ENCODE peak calls at places on chromosomes 6 and 20, in seven cellular contexts. P is H7, X is mucosa of descending colon, F is heart left ventricle, C is Peyer's patch, H is heart right ventricle, M is neural progenitor cell. A is an unnamed sample. For H3K36me3, the result is how much of the 10 kb centered on the place peaks cover.

GRCh38 chr6:89122625-89123024 is 4.8 kb upstream of the SRSF12 start:
- DNase-seq in P (peak), X (no peak), F (no peak), C (no peak), H (no peak), M (peak), A (peak)

GRCh38 chr20:19284400-19285178 is 72.1 kb downstream of the SLC24A3 start:
- DNase-seq in P (no peak), X (no peak), F (no peak), C (no peak), H (no peak), M (no peak), A (no peak)

GRCh38 chr6:108562503-108562993 is 1.8 kb downstream of the FOXO3 start:
- DNase-seq in P (peak), X (peak), F (peak), C (peak), H (peak), M (peak), A (no peak)

GRCh38 chr6:63858691-63859090 is 223.1 kb downstream of the PHF3 start:
- DNase-seq in P (no peak), X (no peak), F (no peak), C (no peak), H (no peak), M (no peak), A (no peak)

GRCh38 chr6:5341845-5342244 is 80.5 kb downstream of the FARS2 start:
- DNase-seq in P (no peak), X (no peak), F (no peak), C (no peak), H (no peak), M (no peak), A (no peak)

GRCh38 chr20:44504402-44505309 is 17.2 kb downstream of the SERINC3 start:
- DNase-seq in P (no peak), X (no peak), F (no peak), C (no peak), H (no peak), M (no peak), A (no peak)

GRCh38 chr6:88494401-88495140 is 328.4 kb upstream of the CNR1 start:
- DNase-seq in P (no peak), X (no peak), F (no peak), C (no peak), H (no peak), M (no peak), A (no peak)

GRCh38 chr20:10558635-10559187 is 115.1 kb downstream of the JAG1 start:
- DNase-seq in P (no peak), X (no peak), F (no peak), C (no peak), H (no peak), M (no peak), A (peak)

GRCh38 chr20:37901280-37901666 is 1.7 kb upstream of the VSTM2L start:
- DNase-seq in P (peak), X (no peak), F (no peak), C (no peak), H (no peak), M (peak), A (no peak)

GRCh38 chr20:10531848-10532247 is 96.7 kb downstream of the SLX4IP start:
- DNase-seq in P (no peak), X (no peak), F (no peak), C (no peak), H (no peak), M (no peak), A (no peak)

GRCh38 chr20:47502271-47502730 is 614 bp downstream of the NCOA3 start:
- DNase-seq in P (no peak), X (no peak), F (peak), C (peak), H (no peak), M (peak), A (peak)

GRCh38 chr20:20480689-20481088 is 112.8 kb downstream of the INSM1 start:
- DNase-seq in P (no peak), X (no peak), F (no peak), C (no peak), H (no peak), M (no peak), A (no peak)

GRCh38 chr20:3157817-3158216 is 1.8 kb downstream of the FASTKD5 start:
- DNase-seq in P (no peak), X (no peak), F (no peak), C (no peak), H (no peak), M (no peak), A (no peak)

GRCh38 chr6:75167426-75167825 is 38.4 kb downstream of the COL12A1 start:
- DNase-seq in P (no peak), X (no peak), F (no peak), C (no peak), H (no peak), M (no peak), A (no peak)

GRCh38 chr20:42923348-42923918 is 266.3 kb downstream of the PTPRT start:
- DNase-seq in P (no peak), X (no peak), F (no peak), C (no peak), H (no peak), M (no peak), A (peak)

GRCh38 chr20:62446398-62446985 is 19.2 kb upstream of the RBBP8NL start:
- DNase-seq in P (no peak), X (no peak), F (no peak), C (no peak), H (no peak), M (no peak), A (no peak)

GRCh38 chr6:5851261-5851757 is 155.4 kb downstream of the NRN1 start:
- DNase-seq in P (peak), X (peak), F (peak), C (peak), H (peak), M (peak), A (peak)

DNA sequence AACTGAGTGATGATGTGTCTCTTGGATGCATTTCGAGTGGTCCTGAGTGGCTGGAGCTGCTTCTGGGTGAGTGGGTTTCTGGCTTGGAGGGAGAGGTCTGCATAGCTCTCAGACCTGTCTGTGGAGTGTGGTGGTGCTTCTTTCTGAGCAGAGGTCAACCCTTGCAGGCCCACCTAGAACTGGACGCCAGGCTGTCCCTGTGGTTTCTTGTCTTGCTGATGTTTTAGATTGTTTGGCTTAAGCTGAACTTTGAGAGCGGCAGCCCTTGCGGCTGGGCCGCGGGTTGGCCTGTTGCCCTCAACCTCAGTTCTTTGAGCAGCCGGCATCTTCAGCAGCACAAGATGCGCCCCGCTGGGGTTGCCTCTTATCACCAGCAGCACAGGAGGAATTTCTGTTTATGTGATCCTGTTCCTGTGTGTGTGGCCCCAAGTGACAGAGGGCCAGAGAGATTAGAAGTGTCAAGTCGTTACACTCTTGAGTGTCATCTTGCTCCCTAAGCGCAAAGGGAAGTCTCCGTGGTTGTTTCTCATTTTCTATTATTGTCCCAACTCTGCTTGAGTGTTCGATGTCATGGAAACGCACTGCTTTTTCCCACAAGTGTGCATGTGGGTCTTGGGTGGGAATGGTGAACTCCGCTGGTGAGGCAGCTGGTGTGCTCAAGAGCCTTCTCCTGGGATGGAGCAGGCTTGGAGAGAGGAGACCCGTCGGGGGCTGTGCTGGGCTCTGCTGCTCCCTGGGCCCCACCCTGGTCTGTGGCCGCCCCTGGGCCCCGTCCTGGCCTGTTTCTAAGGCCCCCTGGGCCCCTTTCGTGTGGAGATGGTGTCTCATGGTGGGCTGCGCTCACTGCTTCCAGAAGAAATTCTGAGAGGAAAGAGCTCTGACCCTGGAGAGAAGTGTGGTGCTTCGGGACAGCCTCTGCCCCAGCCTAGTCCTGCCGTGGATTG is 20.1 kb upstream of the SLC22A1 start:
- DNase-seq in P (no peak), X (no peak), F (no peak), C (no peak), H (peak), M (no peak), A (no peak)
- H3K36me3 ChIP-seq in P (under half), X (under half), F (half or more), C (under half), H (half or more), M (under half), A (under half)

GRCh38 chr20:59030911-59031310 is 1.2 kb downstream of the ATP5F1E start:
- DNase-seq in P (no peak), X (no peak), F (no peak), C (no peak), H (no peak), M (no peak), A (no peak)
- H3K36me3 ChIP-seq in P (under half), X (under half), F (half or more), C (under half), H (under half), M (under half), A (half or more)

DNA sequence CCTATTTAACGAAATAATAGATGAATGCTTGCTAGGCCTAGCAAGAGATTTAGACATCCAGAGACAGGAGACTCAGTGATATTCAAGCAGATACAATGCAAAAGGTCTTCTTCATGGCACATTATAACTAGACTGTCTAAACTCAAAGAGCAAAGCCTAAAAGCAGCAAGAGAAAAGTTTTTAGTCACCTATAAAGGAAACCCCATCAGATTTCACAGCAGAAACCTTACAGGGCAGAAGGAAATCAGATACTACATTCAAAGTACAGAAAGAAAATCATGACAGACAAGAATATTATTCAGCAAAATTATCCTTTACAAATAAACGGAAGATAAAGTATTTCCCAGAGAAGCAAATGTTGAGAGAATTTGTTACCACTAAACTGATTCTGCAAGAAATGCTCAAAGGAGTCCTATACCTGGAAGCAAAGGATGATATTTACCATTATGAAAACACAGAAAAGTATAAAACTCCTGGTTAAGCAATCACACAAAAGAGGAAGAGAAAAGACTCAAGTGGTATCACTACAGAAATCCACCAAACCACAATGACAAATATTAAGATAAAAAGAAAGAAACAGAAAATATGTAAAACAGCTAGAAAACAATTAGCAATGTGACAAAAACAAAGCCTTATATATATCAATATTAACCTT is 333.7 kb downstream of the MEI4 start:
- DNase-seq in P (no peak), X (no peak), F (no peak), C (no peak), H (no peak), M (no peak), A (no peak)
- H3K36me3 ChIP-seq in P (under half), X (under half), F (under half), C (under half), H (under half), M (under half), A (under half)

DNA sequence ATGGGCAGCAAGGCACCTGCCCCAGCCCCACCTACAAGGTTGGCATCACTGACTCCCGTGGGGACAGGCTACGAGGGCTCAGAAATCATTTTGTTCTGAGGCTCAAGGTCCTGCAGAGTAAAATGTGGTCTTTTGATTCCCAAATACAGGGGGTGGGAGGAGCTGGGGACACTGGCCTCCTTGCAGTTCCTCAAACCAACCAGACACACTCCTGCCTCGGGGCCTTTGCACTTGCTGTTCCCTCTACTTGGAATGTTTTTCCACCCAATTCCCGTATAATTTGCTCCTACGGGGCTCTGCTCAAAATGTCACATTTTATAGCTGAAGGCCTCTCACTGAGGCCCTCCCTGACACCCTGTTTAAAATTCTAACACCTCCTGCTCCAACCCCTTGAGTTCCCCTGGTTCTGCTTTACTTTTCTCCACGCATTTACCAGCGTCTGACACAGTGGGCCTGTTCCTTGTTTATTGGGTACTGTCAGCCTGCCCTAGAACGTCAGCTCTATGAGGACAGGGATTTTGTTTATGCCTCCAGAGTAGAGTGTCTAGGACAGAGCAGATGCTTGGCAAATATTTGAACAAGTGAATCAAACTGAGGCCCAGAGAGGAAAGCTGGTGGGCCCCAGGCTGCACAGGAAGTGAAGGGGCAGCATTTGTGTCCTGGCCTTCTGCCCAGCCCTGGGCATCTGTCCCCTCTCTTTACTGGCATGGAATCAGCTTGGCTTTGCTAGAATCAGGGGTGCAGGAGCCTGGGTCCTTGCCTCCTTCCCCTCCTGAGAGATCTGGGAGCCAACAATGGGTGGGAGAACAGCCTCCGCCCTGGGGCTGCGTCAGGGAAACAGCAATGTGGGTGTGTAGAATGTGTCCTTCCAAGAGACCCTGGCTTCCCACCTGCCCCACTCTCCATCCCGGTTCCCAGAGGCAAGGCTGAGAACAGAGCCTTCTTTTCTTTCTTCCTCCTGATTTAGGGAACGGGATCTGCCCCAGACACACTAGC is 18.5 kb downstream of the NOL4L start:
- DNase-seq in P (no peak), X (no peak), F (no peak), C (no peak), H (no peak), M (no peak), A (no peak)
- H3K36me3 ChIP-seq in P (under half), X (under half), F (under half), C (under half), H (under half), M (under half), A (under half)

DNA sequence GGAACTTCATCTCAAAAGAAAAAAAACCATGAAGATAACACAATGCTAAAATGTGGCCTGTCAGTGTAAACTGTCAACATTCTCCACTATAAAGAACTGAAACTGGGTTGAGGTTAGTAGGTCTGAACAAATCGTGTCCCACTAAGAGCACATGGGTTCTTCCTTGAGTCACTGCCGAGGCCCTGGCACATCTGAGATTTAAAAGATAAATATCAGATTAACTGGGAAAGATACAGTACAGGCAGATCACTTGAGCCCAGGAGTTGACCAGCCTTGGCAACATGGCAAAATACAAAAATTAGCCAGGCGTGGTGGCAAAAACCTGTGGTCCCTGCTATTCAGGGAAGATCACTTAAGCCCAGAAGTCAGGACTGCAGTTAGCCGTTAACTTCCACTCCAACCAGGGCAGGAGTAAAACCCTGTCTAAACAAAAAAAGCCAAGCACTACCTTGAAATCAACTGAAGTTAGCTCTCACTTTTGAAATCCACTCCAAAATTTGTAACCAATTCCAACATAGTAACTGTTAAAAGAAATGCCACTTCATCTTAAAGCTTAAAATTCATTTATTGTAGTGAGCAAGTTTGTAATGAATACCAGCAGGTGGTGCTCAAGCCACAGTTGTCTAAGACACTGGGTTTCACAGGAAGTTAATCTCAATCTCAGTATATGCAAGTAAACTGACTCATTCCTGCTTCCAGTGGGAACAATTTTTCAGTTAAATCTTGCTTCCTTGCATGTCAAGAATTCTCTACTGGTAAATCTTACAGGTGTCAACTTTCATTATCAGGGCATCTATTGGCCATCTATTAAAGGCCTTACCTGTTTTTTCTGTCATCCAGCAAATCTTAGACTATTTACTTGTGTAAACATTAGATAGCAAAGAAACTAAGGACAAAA is 5.4 kb downstream of the EEF1A1 start:
- DNase-seq in P (peak), X (no peak), F (peak), C (peak), H (no peak), M (peak), A (peak)
- H3K36me3 ChIP-seq in P (under half), X (under half), F (half or more), C (under half), H (under half), M (under half), A (under half)